ENCODE peak calls at places on chromosomes 4 and X, in nine cellular contexts. D is heart right ventricle, I is GM12878, X is fibroblast of lung, Q is HepG2, H is IMR-90, W is upper lobe of right lung, B is A673, T is gastrocnemius medialis. Z is an unnamed sample.

GRCh38 chr4:109730294-109731051 is 603 bp upstream of the PLA2G12A start:
- DNase-seq in T (peak; percentile 49), H (peak; percentile 56), X (peak; percentile 59), I (peak; percentile 13), B (peak; percentile 56), W (peak; percentile 77), D (peak; percentile 47), Q (no peak), Z (peak; percentile 82)

GRCh38 chrX:26007462-26007861 is 130.7 kb upstream of the MAGEB18 start:
- DNase-seq in T (no peak), D (no peak), H (no peak), W (no peak), B (no peak), I (no peak), X (no peak), Q (no peak), Z (no peak)

GRCh38 chrX:138756234-138756633 is 44.7 kb upstream of the FGF13 start:
- DNase-seq in T (peak; percentile 32), H (no peak), W (no peak), B (peak; percentile 76), I (no peak), Q (no peak), X (peak; percentile 78), D (peak; percentile 6), Z (no peak)

GRCh38 chrX:49190783-49191032 is 4.5 kb upstream of the PRICKLE3 start:
- DNase-seq in D (no peak), B (no peak), X (no peak), H (no peak), I (no peak), Q (no peak), T (no peak), W (no peak), Z (no peak)

GRCh38 chrX:43973249-43973672 is at the start of gene NDP:
- DNase-seq in H (no peak), I (no peak), D (no peak), Q (no peak), T (no peak), W (no peak), B (peak; percentile 33), X (peak; percentile 13), Z (no peak)

GRCh38 chr4:129129143-129129542 is 33.2 kb downstream of the C4orf33 start:
- DNase-seq in X (no peak), Q (no peak), B (no peak), D (no peak), T (no peak), W (no peak), H (no peak), I (no peak), Z (no peak)

GRCh38 chr4:176340871-176341685 is 21.3 kb downstream of the SPCS3 start:
- DNase-seq in X (peak; percentile 33), H (peak; percentile 66), Q (peak; percentile 24), I (no peak), B (peak; percentile 61), D (no peak), T (no peak), W (no peak), Z (no peak)

GRCh38 chr4:75289843-75290616 is 224.2 kb downstream of the RCHY1 start:
- DNase-seq in Q (peak; percentile 20), T (no peak), D (no peak), H (no peak), I (peak; percentile 23), X (no peak), W (no peak), B (peak; percentile 41), Z (no peak)

GRCh38 chrX:121085612-121086010 is 38.2 kb downstream of the GLUD2 start:
- DNase-seq in I (no peak), W (no peak), X (no peak), D (no peak), H (no peak), T (no peak), B (no peak), Q (no peak), Z (no peak)

GRCh38 chr4:102735578-102735977 is 25.2 kb downstream of the MANBA start:
- DNase-seq in Q (peak; percentile 21), D (no peak), B (no peak), W (no peak), T (no peak), X (no peak), I (no peak), H (no peak), Z (no peak)

GRCh38 chrX:12891167-12891566 is 15.3 kb upstream of the TLR8 start:
- DNase-seq in B (no peak), T (no peak), W (no peak), D (no peak), I (no peak), H (no peak), X (no peak), Q (no peak), Z (no peak)

GRCh38 chr4:112063260-112063659 is 82.0 kb upstream of the FAM241A start:
- DNase-seq in W (no peak), X (no peak), I (no peak), D (no peak), T (no peak), H (no peak), B (peak; percentile 18), Q (no peak), Z (no peak)

GRCh38 chr4:180449395-180449956 is 1793.7 kb upstream of the TENM3 start:
- DNase-seq in D (no peak), I (no peak), W (no peak), X (peak; percentile 51), T (no peak), Q (peak; percentile 46), B (peak; percentile 89), H (peak; percentile 21), Z (no peak)

GRCh38 chr4:138216272-138216867 is 25.8 kb downstream of the SLC7A11 start:
- DNase-seq in B (no peak), X (no peak), Q (no peak), W (no peak), D (no peak), T (no peak), I (no peak), H (no peak), Z (no peak)

GRCh38 chr4:2843909-2844584 is 403 bp downstream of the ADD1 start:
- DNase-seq in I (no peak), H (peak; percentile 24), T (peak; percentile 41), W (peak; percentile 82), X (peak; percentile 39), Q (no peak), B (no peak), D (peak; percentile 63), Z (peak; percentile 82)

GRCh38 chr4:151251922-151252321 is 25.0 kb upstream of the PRSS48 start:
- DNase-seq in X (no peak), T (no peak), Q (peak; percentile 91), W (no peak), H (no peak), B (peak; percentile 15), D (no peak), I (no peak), Z (no peak)

GRCh38 chr4:26288308-26288982 is 32.4 kb upstream of the RBPJ start:
- DNase-seq in D (no peak), W (no peak), B (no peak), T (no peak), X (peak; percentile 55), Q (no peak), H (peak; percentile 77), I (peak; percentile 73), Z (no peak)

GRCh38 chrX:1205681-1206611 is 6.5 kb downstream of the CRLF2 start:
- DNase-seq in X (peak; percentile 80), Q (no peak), D (no peak), H (peak; percentile 59), B (peak; percentile 74), T (no peak), W (no peak), I (no peak), Z (peak; percentile 13)

GRCh38 chr4:98421106-98421505 is 159.9 kb downstream of the RAP1GDS1 start:
- DNase-seq in T (no peak), D (no peak), I (no peak), Q (no peak), B (no peak), H (peak; percentile 77), W (no peak), X (peak; percentile 93), Z (no peak)

GRCh38 chr4:148029781-148030180 is 297.9 kb downstream of the ARHGAP10 start:
- DNase-seq in X (no peak), H (no peak), T (no peak), I (no peak), D (no peak), Q (no peak), B (no peak), W (no peak), Z (no peak)

GRCh38 chr4:33091961-33092360 is 2371.8 kb downstream of the PCDH7 start:
- DNase-seq in B (no peak), D (no peak), W (no peak), X (no peak), H (no peak), T (no peak), I (no peak), Q (no peak), Z (no peak)

GRCh38 chr4:94957030-94957429 is 199.3 kb downstream of the BMPR1B start:
- DNase-seq in Q (no peak), B (no peak), X (no peak), W (no peak), I (no peak), T (no peak), D (no peak), H (no peak), Z (no peak)

DNA sequence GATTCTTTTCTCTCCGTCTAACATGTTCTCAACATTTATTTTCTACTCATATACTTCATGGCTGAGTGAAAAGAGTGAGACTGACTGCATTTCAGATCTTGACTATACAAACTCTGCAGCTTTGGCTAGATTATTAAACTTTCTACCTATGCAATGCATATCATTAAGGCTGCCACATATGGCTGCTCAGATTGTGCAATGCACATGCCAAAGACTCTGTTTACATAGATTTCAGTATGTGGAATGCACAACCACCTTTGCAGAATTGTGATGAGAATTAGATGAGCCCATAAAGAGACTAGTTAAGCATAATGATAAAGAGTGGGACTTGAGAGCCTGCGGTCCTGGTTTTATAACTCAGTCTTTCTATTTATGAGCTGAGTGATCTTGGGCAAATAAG is 196.5 kb downstream of the BMPR1B start:
- DNase-seq in Q (no peak), T (no peak), W (no peak), H (no peak), B (no peak), D (no peak), X (no peak), I (no peak), Z (no peak)
- H3K27ac ChIP-seq in Q (no peak overlapping the region), T (no peak overlapping the region), W (no peak overlapping the region), H (no peak overlapping the region), B (no peak overlapping the region), D (no peak overlapping the region), X (no peak overlapping the region), I (no peak overlapping the region), Z (no peak overlapping the region)

GRCh38 chr4:48261288-48261687 is 8.3 kb downstream of the TEC start:
- DNase-seq in W (no peak), B (no peak), H (peak; percentile 24), Q (no peak), D (no peak), I (no peak), T (no peak), X (peak; percentile 72), Z (no peak)
- H3K4me3 ChIP-seq in W (no peak overlapping the region), B (no peak overlapping the region), H (no peak overlapping the region), Q (no peak overlapping the region), D (no peak overlapping the region), I (peak overlapping the region; percentile 37), T (no peak overlapping the region), X (no peak overlapping the region), Z (no peak overlapping the region)

GRCh38 chrX:86171366-86171765 is 23.1 kb downstream of the DACH2 start:
- DNase-seq in W (no peak), Q (peak; percentile 35), B (peak; percentile 29), H (peak; percentile 64), X (no peak), I (no peak), T (no peak), D (no peak), Z (no peak)
- TF ChIP-seq CTCF in W (peak; percentile 10), Q (peak; percentile 70), B (peak; percentile 56), H (peak; percentile 58), X (peak; percentile 49), I (peak; percentile 34), T (no peak), D (peak; percentile 8), Z (no peak)

GRCh38 chr4:113634081-113634969 is 127.2 kb downstream of the CAMK2D start:
- DNase-seq in Q (no peak), I (no peak), X (no peak), W (no peak), H (no peak), D (no peak), B (no peak), T (no peak), Z (no peak)
- H3K27ac ChIP-seq in Q (no peak overlapping the region), I (no peak overlapping the region), X (no peak overlapping the region), W (no peak overlapping the region), H (no peak overlapping the region), D (peak overlapping the region; percentile 88), B (no peak overlapping the region), T (peak overlapping the region; percentile 28), Z (no peak overlapping the region)

Z was measured in sigmoid colon.